ENCODE peak calls at places on chromosomes 7 and 10, in eight cellular contexts. S is WTC11, C is A549, N is SK-N-SH, Z is endothelial cell of umbilical vein, Q is GM12878, W is H1, T is HCT116. O is an unnamed sample.
A peak's percentile ranks its signal among the peaks of the same experiment; 100 is the strongest.

GRCh38 chr7:87866089-87866488 is 10.1 kb downstream of the SLC25A40 start:
- DNase-seq in W (no peak), C (no peak), Q (no peak), N (no peak), T (no peak), S (no peak), Z (no peak), O (no peak)

GRCh38 chr10:29239569-29240472 is 49.0 kb upstream of the LYZL1 start:
- DNase-seq in S (peak; percentile 71), W (no peak), T (peak; percentile 43), Z (peak; percentile 4), N (peak; percentile 52), C (peak; percentile 34), Q (no peak), O (peak; percentile 75)

GRCh38 chr10:5737352-5737751 is 52.7 kb downstream of the TASOR2 start:
- DNase-seq in N (no peak), S (peak; percentile 48), Q (no peak), C (no peak), W (no peak), T (no peak), Z (no peak), O (no peak)

GRCh38 chr10:12897278-12897677 is 104.2 kb downstream of the CCDC3 start:
- DNase-seq in S (no peak), T (no peak), W (no peak), Q (no peak), N (no peak), C (no peak), Z (no peak), O (no peak)

GRCh38 chr10:111039522-111039921 is 37.3 kb upstream of the ADRA2A start:
- DNase-seq in Q (no peak), Z (no peak), N (no peak), W (no peak), S (no peak), C (no peak), T (no peak), O (no peak)

GRCh38 chr7:50837965-50838364 is 55.3 kb upstream of the GRB10 start:
- DNase-seq in W (no peak), C (peak; percentile 43), N (no peak), T (no peak), S (no peak), Q (no peak), Z (peak; percentile 63), O (no peak)

GRCh38 chr7:23955600-23956149 is 245.7 kb downstream of the STK31 start:
- DNase-seq in W (no peak), S (no peak), T (no peak), N (no peak), Q (no peak), C (no peak), Z (no peak), O (no peak)

GRCh38 chr10:35607475-35608316 is 2.6 kb downstream of the GJD4 start:
- DNase-seq in T (no peak), S (peak; percentile 21), C (no peak), N (peak; percentile 71), Q (no peak), W (no peak), Z (no peak), O (no peak)

GRCh38 chr10:78320416-78320815 is 286.8 kb downstream of the RPS24 start:
- DNase-seq in T (no peak), N (no peak), Q (no peak), Z (no peak), S (no peak), C (no peak), W (no peak), O (no peak)

GRCh38 chr7:6651866-6652445 is 14.8 kb downstream of the ZNF316 start:
- DNase-seq in C (no peak), T (no peak), S (peak; percentile 9), Q (no peak), Z (no peak), N (peak; percentile 48), W (no peak), O (no peak)

GRCh38 chr7:108246227-108246837 is 116.2 kb upstream of the LAMB4 start:
- DNase-seq in S (no peak), N (no peak), C (peak; percentile 71), Q (peak; percentile 26), T (peak; percentile 61), Z (peak; percentile 91), W (peak; percentile 19), O (peak; percentile 53)

GRCh38 chr7:137342751-137343482 is 616 bp downstream of the PTN start:
- DNase-seq in N (no peak), C (no peak), T (no peak), W (no peak), S (no peak), Q (no peak), Z (no peak), O (no peak)

GRCh38 chr7:137342340-137342739 is 1.2 kb downstream of the PTN start:
- DNase-seq in S (no peak), W (no peak), T (no peak), N (no peak), Q (no peak), C (no peak), Z (no peak), O (no peak)

GRCh38 chr7:137335814-137336213 is 7.7 kb downstream of the PTN start:
- DNase-seq in S (no peak), N (no peak), T (no peak), C (no peak), Z (no peak), W (no peak), Q (no peak), O (no peak)

GRCh38 chr7:137343483-137343841 is at the start of gene PTN:
- DNase-seq in S (peak; percentile 62), T (no peak), C (no peak), Z (no peak), N (peak; percentile 58), W (peak; percentile 31), Q (no peak), O (no peak)

DNA sequence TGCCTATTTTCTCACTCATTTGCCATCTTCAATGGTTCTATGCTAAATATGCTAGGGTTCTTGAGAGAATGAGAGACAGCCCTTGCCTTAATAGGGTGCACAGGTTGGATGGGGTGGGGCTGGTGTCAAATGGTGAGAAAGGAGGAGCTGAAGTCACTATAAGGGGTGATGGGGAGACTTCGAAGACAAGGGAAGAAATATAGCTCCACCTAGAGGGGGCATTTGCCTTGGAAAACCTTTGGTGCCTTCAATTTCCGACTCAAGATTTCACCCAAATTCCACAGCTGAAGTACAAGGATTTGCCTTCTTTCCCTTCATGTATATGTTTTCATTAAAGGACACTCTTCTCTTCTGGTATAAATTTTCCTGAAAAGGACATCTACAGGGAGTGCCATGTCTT is 5.6 kb downstream of the PTN start:
- DNase-seq in Z (no peak), Q (no peak), N (no peak), T (no peak), W (no peak), S (peak; percentile 24), C (no peak), O (peak; percentile 19)
- TF ChIP-seq CTCF in Z (no peak), Q (peak; percentile 11), N (peak; percentile 15), T (no peak), W (peak; percentile 60), S (peak; percentile 31), C (no peak), O (no peak)

GRCh38 chr7:102272917-102273748 is 13.5 kb upstream of the SH2B2 start:
- DNase-seq in T (no peak), C (no peak), Z (no peak), W (no peak), N (no peak), Q (no peak), S (no peak), O (no peak)

GRCh38 chr7:102275123-102275703 is 11.5 kb upstream of the SH2B2 start:
- DNase-seq in N (no peak), Q (no peak), S (no peak), Z (no peak), W (no peak), C (no peak), T (no peak), O (no peak)

GRCh38 chr7:102271158-102271798 is 15.4 kb upstream of the SH2B2 start:
- DNase-seq in N (no peak), T (no peak), Z (no peak), Q (no peak), W (no peak), S (no peak), C (no peak), O (no peak)

GRCh38 chr7:102272075-102272916 is 14.4 kb upstream of the SH2B2 start:
- DNase-seq in Q (no peak), C (peak; percentile 91), S (peak; percentile 89), W (peak; percentile 43), Z (peak; percentile 56), T (peak; percentile 47), N (peak; percentile 95), O (peak; percentile 81)

DNA sequence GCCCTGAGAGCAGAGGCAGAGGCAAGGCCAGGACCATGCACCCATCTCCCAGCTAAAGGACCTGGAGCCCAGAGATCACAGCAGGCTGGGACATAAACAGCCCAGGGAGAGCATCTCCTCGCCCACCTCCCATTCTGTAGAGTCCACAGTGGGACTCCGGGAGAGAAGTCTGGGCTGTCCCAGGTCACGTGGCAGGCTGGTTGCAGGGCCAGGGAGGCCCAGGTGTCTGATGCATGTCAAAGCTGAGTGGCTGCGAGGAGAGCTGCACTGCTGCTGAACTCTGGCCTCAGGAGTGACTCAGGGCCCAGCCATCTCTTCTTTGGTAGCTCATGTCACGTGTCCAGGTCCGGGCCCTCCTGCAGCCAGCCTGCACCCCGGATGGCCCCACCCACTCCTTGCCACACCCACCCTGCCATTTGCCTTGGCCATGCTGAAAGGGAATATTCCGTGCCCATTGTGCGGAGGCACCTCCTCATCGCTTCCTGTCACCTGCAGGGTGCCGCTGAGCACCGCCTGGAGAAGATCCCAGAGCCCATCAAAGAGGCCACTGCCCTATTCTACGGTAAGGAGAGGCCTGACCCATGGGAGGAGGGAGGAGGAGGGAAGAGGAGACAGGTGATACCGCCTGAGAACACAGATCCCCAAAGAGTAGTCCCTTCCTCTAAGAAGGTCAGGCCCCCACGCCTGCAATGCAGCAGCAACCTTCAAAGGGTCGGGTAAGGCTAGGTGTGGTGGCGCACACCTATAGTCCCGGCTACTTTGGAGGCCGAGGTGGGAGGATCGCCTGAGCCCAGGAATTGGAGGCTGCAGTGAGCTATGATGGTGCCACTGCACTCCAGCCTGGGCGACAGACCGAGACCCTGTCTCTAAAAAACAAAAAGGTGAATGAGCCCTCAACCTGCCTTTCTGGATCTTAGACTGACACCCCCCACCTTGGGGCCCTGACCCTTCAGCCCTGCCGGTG is 12.6 kb upstream of the SH2B2 start:
- DNase-seq in S (no peak), Q (no peak), C (peak; percentile 98), T (peak; percentile 83), N (no peak), Z (no peak), W (no peak), O (no peak)
- TF ChIP-seq MAX in S (no peak), Q (no peak), C (peak; percentile 80), T (no peak), N (peak; percentile 39), Z (no peak), W (no peak), O (no peak)

DNA sequence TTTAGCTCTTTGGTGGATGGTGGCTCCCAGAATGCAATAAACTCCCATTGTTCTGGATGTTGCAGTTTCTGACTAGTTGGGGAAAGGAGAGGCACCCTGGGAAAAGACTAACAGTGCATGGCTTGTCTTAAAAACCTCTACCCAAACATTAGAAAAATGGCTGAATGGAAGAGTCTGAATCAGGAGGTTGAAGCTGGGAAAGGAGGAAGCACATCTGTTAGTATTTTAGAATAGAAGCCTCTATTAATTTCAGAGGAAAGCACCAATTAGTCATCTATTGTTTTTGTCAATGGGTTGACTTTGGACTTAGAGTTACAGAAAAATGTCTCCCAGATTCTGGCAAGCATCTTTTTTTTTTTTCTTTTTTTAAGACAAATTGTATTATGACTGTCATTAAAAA is 56.1 kb upstream of the ELMO1 start:
- DNase-seq in W (no peak), Z (peak; percentile 79), S (no peak), N (no peak), C (no peak), T (no peak), Q (no peak), O (no peak)
- TF ChIP-seq CTCF in W (no peak), Z (no peak), S (no peak), N (no peak), C (no peak), T (no peak), Q (no peak), O (no peak)

GRCh38 chr7:52311886-52312285 is 723.5 kb upstream of the POM121L12 start:
- DNase-seq in T (no peak), S (no peak), C (no peak), W (no peak), Q (no peak), Z (no peak), N (no peak), O (no peak)
- TF ChIP-seq MAX in T (no peak), S (no peak), C (no peak), W (no peak), Q (no peak), Z (no peak), N (no peak), O (no peak)

O was measured in NB4.